ENCODE peak calls at places on chromosome 17, in six cellular contexts. S, F, X, Y, C and U are unnamed samples.

GRCh38 chr17:82320956-82321927 is 3.8 kb upstream of the CD7 start:
- DNase-seq in X (no peak), F (no peak), S (peak; percentile 63), Y (peak; percentile 84), C (peak; percentile 58), U (peak; percentile 28)

GRCh38 chr17:73284339-73284738 is 22.7 kb upstream of the CPSF4L start:
- DNase-seq in S (peak; percentile 50), C (no peak), F (no peak), X (no peak), Y (no peak), U (no peak)

GRCh38 chr17:69424287-69425041 is 10.0 kb downstream of the MAP2K6 start:
- DNase-seq in C (no peak), S (no peak), F (no peak), X (no peak), Y (no peak), U (no peak)

GRCh38 chr17:34703533-34703932 is 124.2 kb downstream of the TMEM132E start:
- DNase-seq in X (peak; percentile 19), C (peak; percentile 46), S (peak; percentile 96), F (no peak), Y (peak; percentile 47), U (peak; percentile 92)

GRCh38 chr17:29240477-29240876 is 6.2 kb upstream of the CRYBA1 start:
- DNase-seq in S (peak; percentile 46), C (no peak), X (peak; percentile 40), Y (no peak), F (no peak), U (no peak)

GRCh38 chr17:44134752-44135568 is 6.8 kb upstream of the HROB start:
- DNase-seq in Y (no peak), X (no peak), C (no peak), S (no peak), F (no peak), U (no peak)

GRCh38 chr17:41973457-41973856 is 6.9 kb downstream of the CNP start:
- DNase-seq in Y (no peak), X (no peak), C (no peak), F (peak; percentile 72), S (no peak), U (no peak)

GRCh38 chr17:35073183-35073790 is 9.8 kb upstream of the RFFL start:
- DNase-seq in C (no peak), Y (no peak), X (no peak), F (no peak), S (no peak), U (no peak)

GRCh38 chr17:30153463-30153862 is 36.8 kb downstream of the NSRP1 start:
- DNase-seq in F (no peak), Y (no peak), C (no peak), S (no peak), X (no peak), U (no peak)

GRCh38 chr17:51709867-51710266 is 448.6 kb downstream of the CA10 start:
- DNase-seq in S (no peak), C (no peak), X (no peak), F (no peak), Y (no peak), U (no peak)

GRCh38 chr17:50853781-50854180 is 12.4 kb downstream of the TOB1 start:
- DNase-seq in Y (peak; percentile 38), S (no peak), F (no peak), C (no peak), X (no peak), U (no peak)

GRCh38 chr17:50209133-50209471 is 7.7 kb upstream of the COL1A1 start:
- DNase-seq in C (no peak), Y (no peak), X (no peak), S (no peak), F (no peak), U (no peak)

GRCh38 chr17:40536731-40537171 is 28.5 kb downstream of the CCR7 start:
- DNase-seq in S (no peak), X (peak; percentile 56), C (no peak), Y (no peak), F (peak; percentile 45), U (no peak)

GRCh38 chr17:44350733-44351226 is 5.7 kb downstream of the GRN start:
- DNase-seq in Y (peak; percentile 81), X (peak; percentile 25), C (peak; percentile 84), F (peak; percentile 46), S (peak; percentile 80), U (peak; percentile 77)

GRCh38 chr17:74757931-74758845 is 9.8 kb downstream of the NHERF1 start:
- DNase-seq in S (no peak), C (no peak), X (no peak), Y (no peak), F (no peak), U (peak; percentile 31)

GRCh38 chr17:68101992-68102758 is 66.6 kb downstream of the KPNA2 start:
- DNase-seq in F (no peak), C (peak; percentile 49), Y (peak; percentile 62), S (peak; percentile 19), X (no peak), U (no peak)

GRCh38 chr17:31574458-31574857 is 183.0 kb downstream of the RAB11FIP4 start:
- DNase-seq in C (no peak), S (no peak), F (no peak), X (no peak), Y (no peak), U (no peak)

GRCh38 chr17:164536-165235 is 16.8 kb downstream of the DOC2B start:
- DNase-seq in S (peak; percentile 85), Y (no peak), C (peak; percentile 63), X (peak; percentile 36), F (peak; percentile 62), U (peak; percentile 81)

GRCh38 chr17:50893183-50893993 is 27.2 kb upstream of the TOB1 start:
- DNase-seq in F (no peak), C (no peak), Y (no peak), S (peak; percentile 63), X (peak; percentile 94), U (no peak)

GRCh38 chr17:75832164-75832651 is 12.0 kb downstream of the UNC13D start:
- DNase-seq in F (no peak), Y (peak; percentile 66), C (no peak), S (no peak), X (peak; percentile 89), U (no peak)

GRCh38 chr17:20089795-20090547 is 80.8 kb downstream of the SPECC1 start:
- DNase-seq in S (no peak), C (no peak), X (no peak), Y (no peak), F (no peak), U (no peak)

GRCh38 chr17:77281024-77281903 is 140.5 kb downstream of the SEC14L1 start:
- DNase-seq in C (peak; percentile 87), S (peak; percentile 88), Y (peak; percentile 79), F (peak; percentile 51), X (peak; percentile 45), U (peak; percentile 58)

GRCh38 chr17:77282524-77283515 is 142.1 kb downstream of the SEC14L1 start:
- DNase-seq in S (peak; percentile 46), X (peak; percentile 82), F (no peak), C (peak; percentile 28), Y (no peak), U (peak; percentile 88)

GRCh38 chr17:77280304-77280910 is 139.6 kb downstream of the SEC14L1 start:
- DNase-seq in C (no peak), Y (peak; percentile 52), F (no peak), X (peak; percentile 88), S (no peak), U (peak; percentile 89)

GRCh38 chr17:77284023-77284617 is 143.4 kb downstream of the SEC14L1 start:
- DNase-seq in C (no peak), S (no peak), X (no peak), Y (no peak), F (no peak), U (no peak)

DNA sequence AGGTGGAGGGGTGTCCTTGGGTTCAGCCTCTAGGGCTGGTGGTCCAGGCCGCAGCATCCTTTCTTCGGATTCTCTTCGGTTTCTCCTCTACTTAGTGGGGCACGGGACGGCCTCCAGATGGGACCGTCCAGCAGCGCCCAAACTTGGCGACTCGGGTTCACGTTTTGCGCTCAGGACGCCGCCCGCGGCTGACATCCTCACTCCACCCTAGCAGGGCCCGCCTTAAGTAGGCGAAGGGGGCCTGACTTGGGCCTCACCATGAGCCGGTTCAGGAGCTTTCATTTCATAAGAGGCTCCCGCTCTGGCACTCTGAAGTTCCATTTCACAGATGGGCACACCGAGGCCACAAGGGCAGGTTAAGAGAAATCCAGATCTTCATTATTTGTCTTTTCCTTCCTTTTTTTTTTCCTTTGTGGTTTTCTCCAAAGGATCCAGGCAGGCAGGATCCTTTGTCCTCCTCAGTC is 141.2 kb downstream of the SEC14L1 start:
- DNase-seq in Y (no peak), F (no peak), X (no peak), S (peak; percentile 60), C (peak; percentile 74), U (peak; percentile 40)
- H3K4me3 ChIP-seq in Y (peak overlapping the region; percentile 68), F (peak overlapping the region; percentile 38), X (peak overlapping the region; percentile 41), S (peak overlapping the region; percentile 72), C (peak overlapping the region; percentile 75), U (peak overlapping the region; percentile 49)

DNA sequence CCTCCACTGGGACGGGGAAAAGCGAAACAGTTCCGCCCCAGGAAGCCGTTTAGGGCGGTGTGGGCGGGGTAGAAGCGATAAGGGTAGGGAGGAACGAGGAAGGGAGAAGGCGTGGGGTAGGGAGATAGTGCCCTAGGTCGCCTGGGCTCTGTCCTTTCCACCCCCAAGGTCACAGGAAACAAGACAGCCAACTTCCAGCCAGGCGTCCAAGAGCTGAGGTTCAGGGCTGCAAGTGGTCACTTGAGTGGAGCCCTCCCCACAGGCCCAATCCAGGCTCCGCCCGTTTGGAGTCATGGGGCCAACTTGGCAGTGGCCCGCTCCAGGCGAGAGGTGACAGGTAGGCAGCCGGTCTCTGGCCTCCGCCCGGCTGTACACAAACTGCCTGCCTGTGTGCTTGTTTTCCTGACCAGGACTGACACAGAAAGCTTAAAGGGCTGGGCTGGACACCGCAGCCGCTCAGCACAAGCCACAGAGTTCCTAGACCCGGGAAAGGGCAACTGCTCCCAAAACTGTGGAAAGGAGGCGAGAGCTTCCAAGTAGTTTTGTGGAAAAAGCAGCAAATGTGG is at the start of gene RILP:
- DNase-seq in F (peak; percentile 76), X (peak; percentile 40), Y (no peak), S (no peak), C (no peak), U (peak; percentile 55)
- TF ChIP-seq CTCF in F (no peak), X (no peak), Y (no peak), S (no peak), C (no peak), U (no peak)

GRCh38 chr17:77437747-77438146 is 297.0 kb downstream of the SEC14L1 start:
- DNase-seq in F (no peak), X (no peak), S (no peak), C (peak; percentile 65), Y (peak; percentile 58), U (no peak)
- H3K4me1 ChIP-seq in F (peaks cover 51% of the 10 kb centered on the region), X (peaks cover 65% of the 10 kb centered on the region), S (peaks cover 46% of the 10 kb centered on the region), C (peaks cover 97% of the 10 kb centered on the region), Y (peaks cover 83% of the 10 kb centered on the region), U (peaks cover 71% of the 10 kb centered on the region)

GRCh38 chr17:55664287-55664686 is 58.4 kb downstream of the TMEM100 start:
- DNase-seq in Y (no peak), F (no peak), C (peak; percentile 81), S (no peak), X (no peak), U (no peak)
- H3K4me3 ChIP-seq in Y (no peak overlapping the region), F (no peak overlapping the region), C (peak overlapping the region; percentile 4), S (no peak overlapping the region), X (no peak overlapping the region), U (no peak overlapping the region)

GRCh38 chr17:10697092-10698081 is at the start of the genes ADPRM and SCO1:
- DNase-seq in S (peak; percentile 98), X (peak; percentile 94), F (peak; percentile 92), Y (peak; percentile 93), C (peak; percentile 95), U (peak; percentile 97)
- TF ChIP-seq CTCF in S (peak; percentile 54), X (peak; percentile 48), F (peak; percentile 53), Y (no peak), C (peak; percentile 49), U (peak; percentile 56)